ENCODE peak calls at places on chromosome 11, in nine cellular contexts. M is Caco-2; W is psoas muscle; R is CD8-positive, alpha-beta T cell; G is brain microvascular endothelial cell; O is body of pancreas; V is A549; T is spleen; S is Panc1. X is an unnamed sample.

GRCh38 chr11:2303627-2304155 is 1.9 kb downstream of the TSPAN32 start:
- DNase-seq in S (no peak), V (no peak), R (no peak), T (peak), G (no peak), W (no peak), M (peak), O (no peak), X (no peak)

GRCh38 chr11:48150213-48150612 is 66.4 kb upstream of the OR4B1 start:
- DNase-seq in G (peak), S (no peak), M (no peak), O (no peak), V (no peak), R (no peak), T (no peak), W (no peak), X (no peak)

GRCh38 chr11:13277719-13278619 is at the start of gene BMAL1:
- DNase-seq in W (peak), O (peak), M (no peak), S (no peak), V (no peak), T (peak), G (no peak), R (peak), X (no peak)

GRCh38 chr11:116422556-116422955 is 350.2 kb downstream of the BUD13 start:
- DNase-seq in V (no peak), T (no peak), W (no peak), S (no peak), M (no peak), R (no peak), G (no peak), O (no peak), X (no peak)

GRCh38 chr11:26227311-26227710 is 104.6 kb upstream of the ANO3 start:
- DNase-seq in R (no peak), O (no peak), V (peak), S (peak), W (no peak), T (no peak), M (no peak), G (peak), X (no peak)

GRCh38 chr11:123765601-123766000 is 11.3 kb upstream of the OR6X1 start:
- DNase-seq in S (no peak), T (no peak), R (no peak), O (no peak), M (no peak), V (no peak), W (no peak), G (no peak), X (no peak)

GRCh38 chr11:206516-207212 is 535 bp downstream of the BET1L start:
- DNase-seq in O (peak), S (no peak), T (peak), R (no peak), W (no peak), V (no peak), G (no peak), M (no peak), X (no peak)

GRCh38 chr11:85810871-85811611 is at the start of gene SYTL2:
- DNase-seq in T (peak), S (no peak), O (peak), G (peak), V (peak), W (peak), R (peak), M (peak), X (peak)

GRCh38 chr11:58622344-58622743 is at the start of gene CNTF:
- DNase-seq in M (no peak), V (no peak), R (no peak), G (peak), S (no peak), O (no peak), W (no peak), T (no peak), X (no peak)

GRCh38 chr11:47143322-47143721 is 33.4 kb downstream of the ARFGAP2 start:
- DNase-seq in S (no peak), R (no peak), V (no peak), O (peak), T (no peak), M (peak), G (peak), W (no peak), X (no peak)

GRCh38 chr11:71139516-71140205 is 112.7 kb downstream of the SHANK2 start:
- DNase-seq in T (peak), G (no peak), W (no peak), M (no peak), S (no peak), R (no peak), O (peak), V (no peak), X (no peak)

GRCh38 chr11:73281201-73281741 is 9.1 kb downstream of the P2RY6 start:
- DNase-seq in G (no peak), S (no peak), T (peak), W (no peak), O (peak), R (no peak), V (no peak), M (peak), X (no peak)

GRCh38 chr11:121657191-121657590 is 204.4 kb upstream of the SORL1-AS1 start:
- DNase-seq in M (no peak), T (no peak), R (no peak), G (no peak), V (no peak), W (no peak), S (no peak), O (no peak), X (no peak)

GRCh38 chr11:5394091-5394490 is 10.5 kb downstream of the OR51M1 start:
- DNase-seq in G (no peak), T (no peak), R (no peak), O (no peak), S (no peak), W (no peak), V (no peak), M (no peak), X (no peak)

GRCh38 chr11:126282742-126283591 is at the start of gene TIRAP:
- DNase-seq in G (peak), R (peak), M (peak), W (peak), S (no peak), V (peak), O (peak), T (peak), X (peak)
- TF ChIP-seq CTCF in G (peak), R (no peak), M (no peak), W (peak), S (no peak), V (no peak), O (peak), T (no peak), X (no peak)

DNA sequence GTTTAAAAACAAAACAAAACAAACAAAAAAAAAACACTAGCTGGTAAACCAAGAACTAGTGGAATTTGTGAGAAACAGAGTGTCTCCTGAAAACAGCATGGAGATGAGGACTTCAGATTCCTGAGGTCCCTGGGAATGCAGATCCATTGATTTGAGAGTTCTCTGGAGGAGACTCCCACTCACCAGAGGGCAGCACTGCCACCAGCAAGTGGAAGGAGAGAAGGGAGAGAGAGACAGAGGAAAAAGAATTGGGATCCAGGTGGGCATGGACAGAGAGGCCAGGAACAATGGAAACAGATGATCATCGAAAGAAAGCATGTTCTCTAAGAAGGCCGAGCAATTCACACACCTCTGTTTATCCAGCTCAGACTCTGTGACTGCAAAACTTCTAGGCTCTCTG is 31.8 kb downstream of the ETS1 start:
- DNase-seq in S (no peak), T (no peak), W (no peak), O (no peak), M (no peak), G (no peak), R (no peak), V (peak), X (no peak)
- TF ChIP-seq CTCF in S (peak), T (no peak), W (peak), O (no peak), M (peak), G (peak), R (no peak), V (no peak), X (peak)

DNA sequence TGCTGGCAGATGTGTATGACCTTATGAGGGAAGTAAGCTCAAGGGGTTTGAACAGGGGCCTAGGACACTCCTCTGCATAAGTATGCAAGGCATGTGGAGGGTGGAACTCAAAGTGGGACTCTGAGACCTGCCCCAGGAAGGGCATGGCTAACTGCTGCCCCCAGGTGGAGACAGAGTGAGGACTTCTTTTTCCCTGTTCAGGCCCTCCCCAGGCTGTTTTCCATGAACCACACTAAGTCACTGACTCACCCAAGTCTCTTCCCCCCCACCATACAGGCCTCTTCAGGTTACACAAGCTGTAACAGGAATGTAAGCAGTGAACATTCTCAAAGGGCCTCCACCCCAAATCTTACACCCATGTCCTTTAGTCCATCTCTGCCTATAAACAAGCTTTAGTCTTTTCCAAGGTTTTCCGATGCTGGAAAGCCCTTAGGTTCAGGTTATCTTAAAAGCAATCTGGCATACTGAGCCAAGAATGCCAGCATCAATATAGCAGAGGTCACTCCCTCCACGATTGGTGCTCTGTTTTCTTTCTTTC is 13.1 kb downstream of the EEF1G start:
- DNase-seq in M (peak), W (peak), T (peak), G (peak), V (peak), R (peak), S (peak), O (peak), X (no peak)
- TF ChIP-seq CTCF in M (peak), W (peak), T (peak), G (peak), V (peak), R (peak), S (peak), O (peak), X (peak)

GRCh38 chr11:81585534-81585933 is 1148.1 kb downstream of the FAM181B start:
- DNase-seq in R (no peak), S (no peak), M (no peak), G (no peak), W (no peak), V (no peak), O (no peak), T (no peak), X (no peak)
- TF ChIP-seq CTCF in R (no peak), S (no peak), M (no peak), G (no peak), W (no peak), V (no peak), O (no peak), T (no peak), X (no peak)

DNA sequence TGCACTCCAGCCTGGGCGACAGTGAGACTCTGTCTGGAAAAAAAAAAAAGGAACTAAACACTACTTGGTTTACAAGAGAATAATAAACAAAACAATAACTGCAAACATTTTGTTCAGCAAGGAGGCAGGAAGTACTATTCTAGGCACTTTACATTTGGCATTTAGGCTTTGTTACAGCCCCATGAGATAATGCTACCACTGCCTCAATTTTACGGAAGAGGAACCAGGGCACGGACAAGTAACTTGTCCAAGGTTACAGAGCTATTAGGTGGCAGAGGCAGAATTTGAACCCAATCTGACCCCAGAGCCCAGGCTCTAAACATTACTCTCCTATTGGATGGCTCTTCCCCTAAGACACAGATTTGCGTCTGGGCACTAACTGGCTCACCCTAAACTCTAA is 108.7 kb upstream of the AKIP1 start:
- DNase-seq in G (no peak), T (no peak), O (no peak), V (no peak), W (no peak), S (no peak), M (no peak), R (no peak), X (no peak)
- TF ChIP-seq CTCF in G (no peak), T (no peak), O (no peak), V (no peak), W (no peak), S (no peak), M (no peak), R (no peak), X (no peak)

GRCh38 chr11:68077617-68078592 is 39.1 kb downstream of the TCIRG1 start:
- DNase-seq in V (no peak), O (no peak), W (no peak), M (no peak), R (no peak), G (no peak), T (no peak), S (no peak), X (no peak)

GRCh38 chr11:68074584-68075352 is 35.9 kb downstream of the TCIRG1 start:
- DNase-seq in W (no peak), G (no peak), M (no peak), V (no peak), S (no peak), T (no peak), O (no peak), R (no peak), X (no peak)

GRCh38 chr11:68081691-68082090 is 39.5 kb downstream of the CHKA start:
- DNase-seq in V (no peak), S (no peak), M (no peak), R (no peak), W (no peak), G (no peak), O (peak), T (no peak), X (no peak)

GRCh38 chr11:68071281-68072048 is 32.6 kb downstream of the TCIRG1 start:
- DNase-seq in G (no peak), T (peak), M (peak), W (no peak), V (no peak), S (no peak), R (no peak), O (no peak), X (no peak)

DNA sequence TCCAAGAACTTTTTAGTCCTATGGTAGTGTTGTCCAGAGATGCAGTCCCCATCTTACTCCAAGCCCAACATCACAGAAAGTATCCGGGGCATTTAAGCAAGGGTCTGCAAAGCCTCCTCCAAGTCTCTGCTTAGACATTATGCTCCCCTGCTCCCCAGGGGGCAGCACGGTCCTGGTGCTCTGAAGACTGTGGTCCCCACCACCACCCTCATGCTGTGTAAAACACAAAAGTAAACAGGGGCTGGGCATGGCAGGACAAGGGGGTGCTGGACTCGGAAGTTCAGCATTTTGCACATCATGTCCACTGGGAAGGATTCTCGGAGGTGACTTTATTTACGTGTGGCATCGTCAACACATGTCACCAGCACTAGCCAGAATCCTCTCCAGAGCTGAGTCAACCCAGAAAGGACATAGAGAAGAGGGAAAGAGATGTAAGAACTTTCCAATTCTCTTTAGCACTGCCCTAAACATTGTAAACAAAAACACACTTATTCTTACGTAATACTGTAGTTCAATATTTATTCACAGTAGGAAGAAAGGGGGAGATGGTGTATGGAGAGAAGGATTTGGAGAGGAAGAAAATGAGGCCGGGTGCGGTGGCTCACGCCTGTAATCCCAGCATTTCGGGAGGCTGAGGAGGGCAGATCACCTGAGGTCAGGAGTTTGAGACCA is 37.7 kb downstream of the TCIRG1 start:
- DNase-seq in M (no peak), S (no peak), V (no peak), T (no peak), W (no peak), R (no peak), O (no peak), G (no peak), X (no peak)
- TF ChIP-seq CTCF in M (peak), S (no peak), V (peak), T (no peak), W (no peak), R (no peak), O (no peak), G (peak), X (peak)

X was measured in D721Med.